ENCODE peak calls at places on chromosomes 4 and X, in eight cellular contexts. G, L, R, U, D, B, P and M are unnamed samples.

GRCh38 chr4:52709155-52709554 is 42.1 kb downstream of the ERVMER34-1 start:
- DNase-seq in G (no peak), R (no peak), U (no peak), L (no peak), D (no peak), P (no peak), B (no peak), M (no peak)

GRCh38 chr4:127249066-127249766 is 383.5 kb upstream of the INTU start:
- DNase-seq in B (peak), P (no peak), L (peak), D (no peak), R (no peak), G (no peak), U (no peak), M (no peak)

GRCh38 chr4:10063544-10064300 is 42.4 kb upstream of the SLC2A9 start:
- DNase-seq in L (peak), G (no peak), R (no peak), U (no peak), D (no peak), B (peak), P (no peak), M (peak)

GRCh38 chr4:69617083-69617694 is 22.3 kb downstream of the UGT2A2 start:
- DNase-seq in R (no peak), G (peak), P (no peak), U (no peak), B (peak), L (peak), D (no peak), M (peak)

GRCh38 chrX:107827137-107827831 is 1.6 kb downstream of the MID2 start:
- DNase-seq in P (no peak), D (no peak), U (no peak), R (no peak), B (peak), G (no peak), L (no peak), M (no peak)

GRCh38 chrX:4550018-4550417 is 836.6 kb upstream of the PRKX start:
- DNase-seq in U (no peak), B (no peak), G (no peak), R (no peak), L (no peak), P (no peak), D (no peak), M (peak)

GRCh38 chr4:139144161-139144859 is 32.7 kb downstream of the ELF2 start:
- DNase-seq in B (peak), P (no peak), G (no peak), R (no peak), D (no peak), U (no peak), L (peak), M (no peak)

GRCh38 chr4:119656986-119657635 is 28.5 kb upstream of the PDE5A start:
- DNase-seq in U (no peak), G (no peak), P (no peak), B (peak), L (peak), D (no peak), R (no peak), M (no peak)

GRCh38 chr4:118883861-118884260 is 4.8 kb upstream of the SYNPO2 start:
- DNase-seq in B (no peak), P (no peak), R (no peak), L (no peak), D (no peak), G (no peak), U (no peak), M (no peak)

GRCh38 chr4:5220028-5220427 is 168.7 kb downstream of the STK32B start:
- DNase-seq in D (no peak), L (no peak), B (peak), R (no peak), P (no peak), G (no peak), U (no peak), M (peak)

GRCh38 chr4:186078977-186079697 is 10.2 kb downstream of the TLR3 start:
- DNase-seq in D (no peak), U (no peak), R (no peak), B (no peak), L (no peak), P (no peak), G (no peak), M (peak)